ENCODE peak calls at places on chromosomes 1 and 21, in ten cellular contexts. A, B, G, J, X, Y, H, K, L and T are unnamed samples.
A peak's percentile ranks its signal among the peaks of the same experiment; 100 is the strongest.

GRCh38 chr1:78792756-78793155 is 143.1 kb downstream of the IFI44 start:
- DNase-seq in B (no peak), A (no peak), Y (no peak), K (no peak), J (no peak), X (no peak), L (no peak), H (no peak), G (no peak), T (no peak)

GRCh38 chr1:73839922-73840321 is 358.1 kb downstream of the LRRIQ3 start:
- DNase-seq in X (no peak), L (no peak), B (no peak), A (no peak), J (no peak), H (no peak), Y (no peak), G (no peak), K (no peak), T (no peak)

GRCh38 chr1:206467915-206468314 is 2.4 kb upstream of the IKBKE start:
- DNase-seq in G (no peak), X (peak; percentile 60), K (peak; percentile 23), A (peak; percentile 69), Y (peak; percentile 30), H (no peak), L (no peak), J (no peak), B (no peak), T (no peak)

GRCh38 chr1:232990729-232991128 is 40.3 kb downstream of the NTPCR start:
- DNase-seq in H (no peak), G (no peak), K (no peak), X (no peak), L (no peak), B (no peak), J (no peak), Y (no peak), A (no peak), T (no peak)

GRCh38 chr1:109238382-109238781 is 11.0 kb upstream of the CELSR2 start:
- DNase-seq in X (no peak), J (no peak), H (no peak), B (no peak), A (peak; percentile 8), G (no peak), L (no peak), K (no peak), Y (no peak), T (no peak)

GRCh38 chr1:67830928-67831596 is 2.2 kb downstream of the GNG12 start:
- DNase-seq in Y (no peak), A (no peak), X (no peak), J (no peak), G (no peak), K (no peak), H (no peak), B (peak; percentile 64), L (no peak), T (no peak)

GRCh38 chr1:67983867-67984266 is 66.6 kb downstream of the DIRAS3 start:
- DNase-seq in L (no peak), A (no peak), Y (no peak), H (no peak), B (no peak), K (no peak), G (no peak), J (no peak), X (peak; percentile 33), T (no peak)

GRCh38 chr21:41321908-41322495 is 5.4 kb downstream of the FAM3B start:
- DNase-seq in K (no peak), Y (no peak), X (no peak), H (no peak), B (no peak), L (no peak), G (no peak), A (no peak), J (no peak), T (no peak)

DNA sequence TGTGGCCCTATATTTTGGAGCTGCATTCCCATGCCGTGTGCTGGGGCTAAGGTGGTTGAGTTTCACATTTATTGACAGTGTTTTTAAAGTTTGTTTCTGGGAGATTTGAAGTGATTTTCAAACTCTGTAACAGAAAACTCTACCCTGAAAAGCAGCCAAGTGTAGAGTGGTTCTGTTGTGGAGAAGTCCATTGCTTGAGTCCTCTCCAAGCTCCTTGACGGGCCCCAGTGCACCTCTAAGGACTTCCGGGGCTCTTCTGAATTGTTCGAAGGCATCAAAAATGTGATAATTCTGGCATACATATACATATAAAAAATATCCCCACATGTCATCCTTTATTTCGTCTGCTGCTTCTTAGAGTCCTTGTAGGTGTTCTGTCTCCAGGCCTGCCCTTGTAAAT is 5.0 kb downstream of the MYOCOS start:
- DNase-seq in J (no peak), H (no peak), Y (no peak), G (no peak), A (no peak), L (no peak), X (no peak), B (no peak), K (no peak), T (no peak)
- TF ChIP-seq CTCF in J (no peak), H (no peak), Y (no peak), G (no peak), A (no peak), L (no peak), X (no peak), B (no peak), K (no peak), T (no peak)

GRCh38 chr1:203280061-203280460 is 25.3 kb upstream of the BTG2 start:
- DNase-seq in L (no peak), J (no peak), K (no peak), X (no peak), A (no peak), B (no peak), Y (no peak), G (no peak), H (no peak), T (no peak)

GRCh38 chr1:203276916-203277535 is 28.3 kb upstream of the BTG2 start:
- DNase-seq in H (no peak), B (no peak), A (peak; percentile 47), G (no peak), J (no peak), X (peak; percentile 60), K (no peak), Y (no peak), L (peak; percentile 61), T (peak; percentile 65)

GRCh38 chr1:203278087-203278884 is 27.0 kb upstream of the BTG2 start:
- DNase-seq in X (peak; percentile 98), L (peak; percentile 97), K (peak; percentile 92), B (peak; percentile 48), J (peak; percentile 87), Y (peak; percentile 92), G (no peak), H (no peak), A (peak; percentile 87), T (peak; percentile 95)

GRCh38 chr1:203281033-203281432 is 24.3 kb upstream of the BTG2 start:
- DNase-seq in X (no peak), H (peak; percentile 28), B (no peak), A (no peak), K (no peak), L (no peak), G (no peak), J (no peak), Y (no peak), T (no peak)

GRCh38 chr1:203278885-203279406 is 26.4 kb upstream of the BTG2 start:
- DNase-seq in J (no peak), A (no peak), X (no peak), K (no peak), Y (no peak), B (no peak), G (no peak), L (no peak), H (no peak), T (no peak)
- TF ChIP-seq POLR2A in J (no peak), A (no peak), X (no peak), K (peak; percentile 28), Y (peak; percentile 66), B (no peak), G (no peak), L (peak; percentile 55), H (no peak), T (peak; percentile 28)

GRCh38 chr1:209875510-209875909 is 47.7 kb downstream of the UTP25 start:
- DNase-seq in H (peak; percentile 33), K (no peak), L (no peak), B (peak; percentile 51), X (no peak), A (no peak), G (peak; percentile 19), Y (no peak), J (no peak), T (no peak)
- H3K4me1 ChIP-seq in H (peaks cover 2% of the 10 kb centered on the region), K (no peaks in the 10 kb centered on the region), L (no peaks in the 10 kb centered on the region), B (peaks cover 22% of the 10 kb centered on the region), X (no peaks in the 10 kb centered on the region), A (no peaks in the 10 kb centered on the region), G (no peaks in the 10 kb centered on the region), Y (peaks cover 5% of the 10 kb centered on the region), J (no peaks in the 10 kb centered on the region), T (peaks cover 3% of the 10 kb centered on the region)

GRCh38 chr1:176119549-176119948 is 87.5 kb downstream of the COP1 start:
- DNase-seq in Y (no peak), B (peak; percentile 10), J (no peak), X (no peak), A (no peak), K (no peak), G (peak; percentile 6), L (no peak), H (peak; percentile 9), T (no peak)
- TF ChIP-seq CTCF in Y (no peak), B (no peak), J (no peak), X (no peak), A (no peak), K (no peak), G (no peak), L (no peak), H (peak; percentile 50), T (no peak)

GRCh38 chr1:9435101-9435636 is 104.1 kb upstream of the SLC25A33 start:
- DNase-seq in G (no peak), X (no peak), K (no peak), A (peak; percentile 68), J (no peak), L (no peak), B (peak; percentile 68), Y (no peak), H (no peak), T (no peak)
- TF ChIP-seq POLR2A in G (no peak), X (no peak), K (no peak), A (peak; percentile 45), J (no peak), L (no peak), B (no peak), Y (no peak), H (no peak), T (no peak)

GRCh38 chr1:160261878-160262794 is at the start of gene DCAF8:
- DNase-seq in L (peak; percentile 99), G (peak; percentile 91), J (peak; percentile 98), X (peak; percentile 99), B (peak; percentile 99), A (peak; percentile 99), K (peak; percentile 97), H (peak; percentile 89), Y (peak; percentile 98), T (peak; percentile 99)
- H3K4me1 ChIP-seq in L (peaks cover 5% of the 10 kb centered on the region), G (peaks cover 22% of the 10 kb centered on the region), J (peaks cover 18% of the 10 kb centered on the region), X (peaks cover 10% of the 10 kb centered on the region), B (peaks cover 15% of the 10 kb centered on the region), A (peaks cover 13% of the 10 kb centered on the region), K (peaks cover 43% of the 10 kb centered on the region), H (peaks cover 36% of the 10 kb centered on the region), Y (peaks cover 29% of the 10 kb centered on the region), T (peaks cover 8% of the 10 kb centered on the region)

GRCh38 chr1:158873141-158873540 is 42.0 kb downstream of the MNDA start:
- DNase-seq in X (no peak), L (no peak), B (no peak), K (no peak), J (no peak), Y (no peak), G (no peak), A (no peak), H (no peak), T (no peak)
- TF ChIP-seq CTCF in X (no peak), L (no peak), B (no peak), K (no peak), J (no peak), Y (no peak), G (no peak), A (no peak), H (no peak), T (no peak)